ENCODE peak calls at places on chromosomes 7 and 10, in five cellular contexts. L is IMR-90, I is neuronal stem cell, G is H1, H is mesenchymal stem cell. A is an unnamed sample.

GRCh38 chr7:37488163-37488759 is 39.6 kb upstream of the ELMO1 start:
- DNase-seq in I (no peak), L (no peak), G (no peak), H (peak; percentile 13), A (peak; percentile 16)

GRCh38 chr10:72097448-72098300 is 9.3 kb upstream of the SPOCK2 start:
- DNase-seq in H (peak; percentile 98), L (peak; percentile 99), I (no peak), G (no peak), A (no peak)

GRCh38 chr10:70715853-70716795 is 43.8 kb downstream of the ADAMTS14 start:
- DNase-seq in H (peak; percentile 78), G (no peak), L (peak; percentile 34), I (no peak), A (peak; percentile 52)

GRCh38 chr7:138105216-138105615 is 29.0 kb downstream of the AKR1D1 start:
- DNase-seq in G (no peak), I (no peak), L (no peak), H (no peak), A (peak; percentile 38)

GRCh38 chr10:59315465-59315864 is 46.9 kb downstream of the FAM13C start:
- DNase-seq in G (no peak), L (no peak), H (no peak), I (no peak), A (no peak)

GRCh38 chr7:36127075-36127740 is 25.8 kb upstream of the EEPD1 start:
- DNase-seq in L (peak; percentile 47), I (no peak), H (peak; percentile 34), G (no peak), A (no peak)

GRCh38 chr10:7275761-7276440 is 134.9 kb downstream of the SFMBT2 start:
- DNase-seq in G (no peak), I (no peak), L (no peak), H (no peak), A (no peak)

GRCh38 chr7:140201393-140201792 is 24.6 kb upstream of the KDM7A start:
- DNase-seq in H (no peak), L (no peak), I (no peak), G (no peak), A (peak; percentile 20)

GRCh38 chr7:75866129-75866496 is 12.7 kb upstream of the RHBDD2 start:
- DNase-seq in H (peak; percentile 53), L (no peak), I (no peak), G (no peak), A (no peak)

GRCh38 chr10:31761156-31761555 is 167.5 kb downstream of the ARHGAP12 start:
- DNase-seq in H (no peak), G (no peak), I (no peak), L (no peak), A (no peak)

GRCh38 chr10:63416376-63416775 is 49.4 kb downstream of the JMJD1C start:
- DNase-seq in G (no peak), L (peak; percentile 43), I (no peak), H (no peak), A (no peak)

GRCh38 chr10:10293431-10293830 is 724.2 kb upstream of the CELF2 start:
- DNase-seq in L (no peak), H (no peak), G (no peak), I (peak; percentile 20), A (peak; percentile 58)

GRCh38 chr10:50275650-50276235 is 24.4 kb upstream of the ASAH2 start:
- DNase-seq in L (peak; percentile 7), G (peak; percentile 63), I (peak; percentile 14), H (peak; percentile 10), A (peak; percentile 37)

GRCh38 chr7:77458786-77459185 is 42.6 kb upstream of the GSAP start:
- DNase-seq in I (no peak), G (no peak), H (no peak), L (peak; percentile 41), A (no peak)

GRCh38 chr10:117262296-117263293 is 21.7 kb downstream of the SLC18A2 start:
- DNase-seq in H (no peak), L (no peak), I (no peak), G (no peak), A (no peak)

GRCh38 chr10:74898201-74898976 is 72.0 kb downstream of the KAT6B start:
- DNase-seq in H (no peak), I (no peak), G (no peak), L (peak; percentile 19), A (no peak)

GRCh38 chr7:36312915-36313334 is 76.7 kb upstream of the ANLN start:
- DNase-seq in H (no peak), L (no peak), I (no peak), G (no peak), A (no peak)

GRCh38 chr10:112209534-112210200 is 26.1 kb upstream of the GPAM start:
- DNase-seq in G (no peak), H (peak; percentile 17), L (no peak), I (no peak), A (no peak)

GRCh38 chr10:78891741-78892140 is 177.0 kb upstream of the ZMIZ1 start:
- DNase-seq in L (no peak), G (peak; percentile 8), I (no peak), H (no peak), A (no peak)

GRCh38 chr10:92493362-92493761 is 80.5 kb downstream of the IDE start:
- DNase-seq in H (peak; percentile 58), I (no peak), L (no peak), G (no peak), A (no peak)

GRCh38 chr7:16916111-16916639 is 34.4 kb upstream of the AGR3 start:
- DNase-seq in H (peak; percentile 84), G (no peak), I (no peak), L (peak; percentile 89), A (peak; percentile 78)

GRCh38 chr10:62384057-62384446 is 9.9 kb downstream of the ZNF365 start:
- DNase-seq in L (peak; percentile 88), G (no peak), H (peak; percentile 23), I (no peak), A (no peak)

GRCh38 chr7:6256709-6257535 is 15.5 kb downstream of the CYTH3 start:
- DNase-seq in H (peak; percentile 68), I (no peak), L (peak; percentile 67), G (peak; percentile 35), A (no peak)

GRCh38 chr7:117802660-117803059 is 70.6 kb downstream of the CTTNBP2 start:
- DNase-seq in H (no peak), L (no peak), G (no peak), I (no peak), A (no peak)

GRCh38 chr7:92824901-92825480 is 11.4 kb downstream of the CDK6 start:
- DNase-seq in I (no peak), H (no peak), G (no peak), L (no peak), A (no peak)

GRCh38 chr10:117134084-117135025 is 3.7 kb downstream of the VAX1 start:
- DNase-seq in H (no peak), L (no peak), I (peak; percentile 49), G (peak; percentile 73), A (peak; percentile 66)

GRCh38 chr10:23478570-23478969 is 39.7 kb downstream of the OTUD1 start:
- DNase-seq in H (no peak), I (no peak), L (no peak), G (no peak), A (no peak)

DNA sequence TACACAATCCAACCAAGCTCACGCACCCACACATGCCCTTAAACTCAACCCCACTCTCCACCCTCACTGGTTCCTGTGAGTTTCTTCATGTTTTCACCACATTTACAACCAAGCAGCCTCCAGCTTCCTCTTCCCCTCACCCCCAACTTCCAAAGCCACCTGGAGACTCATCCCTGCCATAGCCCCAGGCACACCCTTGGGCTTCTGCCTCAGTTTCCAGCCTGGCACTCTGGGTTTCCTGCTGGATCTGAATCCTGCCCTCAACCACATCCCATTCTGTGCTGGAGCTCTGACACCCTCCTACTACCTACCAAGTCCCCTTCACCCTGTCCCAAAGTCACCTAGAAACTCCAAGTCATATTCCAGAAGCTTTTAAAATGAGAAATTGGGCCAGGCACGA is 29.4 kb downstream of the CCDC3 start:
- DNase-seq in I (no peak), G (no peak), H (no peak), L (no peak), A (no peak)
- H2BK15ac ChIP-seq in I (no peak overlapping the region), G (peak overlapping the region; percentile 18), H (no peak overlapping the region), L (no peak overlapping the region), A (no peak overlapping the region)

DNA sequence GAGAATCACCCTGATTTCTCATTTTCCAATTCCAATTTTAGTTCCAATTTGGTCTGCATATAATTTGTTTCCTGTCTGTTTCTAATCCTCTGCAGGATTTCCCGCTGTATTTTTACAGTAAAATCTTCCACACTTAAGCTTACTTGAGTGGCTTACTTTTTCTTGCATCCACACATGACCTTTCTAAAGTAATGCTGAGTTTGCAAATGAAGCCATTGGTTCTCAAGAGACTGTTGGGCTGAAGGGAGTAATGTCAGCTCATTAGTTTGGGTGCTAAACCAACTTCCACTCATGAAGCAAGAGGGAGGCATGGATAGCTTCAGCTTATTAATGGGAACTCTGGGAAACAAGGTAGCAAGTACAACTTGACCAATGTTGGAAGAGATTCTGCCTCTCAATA is 146.4 kb downstream of the SNX10 start:
- DNase-seq in H (no peak), G (no peak), I (no peak), L (no peak), A (no peak)
- H3K4me3 ChIP-seq in H (no peak overlapping the region), G (no peak overlapping the region), I (no peak overlapping the region), L (no peak overlapping the region), A (no peak overlapping the region)

GRCh38 chr10:12264204-12264908 is 68.4 kb downstream of the CDC123 start:
- DNase-seq in L (peak; percentile 69), H (peak; percentile 84), I (peak; percentile 64), G (peak; percentile 90), A (peak; percentile 90)
- H3K9ac ChIP-seq in L (peak overlapping the region; percentile 19), H (peak overlapping the region; percentile 78), I (no peak overlapping the region), G (no peak overlapping the region), A (no peak overlapping the region)

GRCh38 chr7:43954524-43955228 is 28.4 kb downstream of the UBE2D4 start:
- DNase-seq in I (no peak), L (peak; percentile 75), H (peak; percentile 71), G (peak; percentile 50), A (peak; percentile 84)

GRCh38 chr7:43956022-43956421 is 29.8 kb downstream of the UBE2D4 start:
- DNase-seq in G (no peak), H (no peak), L (no peak), I (no peak), A (no peak)

GRCh38 chr7:43953071-43953470 is 26.8 kb downstream of the UBE2D4 start:
- DNase-seq in G (no peak), I (no peak), L (no peak), H (no peak), A (no peak)

GRCh38 chr7:43952028-43952427 is 25.8 kb downstream of the UBE2D4 start:
- DNase-seq in L (no peak), I (no peak), H (no peak), G (no peak), A (no peak)
- H2BK15ac ChIP-seq in L (no peak overlapping the region), I (no peak overlapping the region), H (no peak overlapping the region), G (no peak overlapping the region), A (no peak overlapping the region)

GRCh38 chr7:50379539-50379938 is 70.6 kb downstream of the FIGNL1 start:
- DNase-seq in G (no peak), I (no peak), L (no peak), H (no peak), A (no peak)
- H3K4me3 ChIP-seq in G (no peak overlapping the region), I (no peak overlapping the region), L (no peak overlapping the region), H (no peak overlapping the region), A (no peak overlapping the region)

GRCh38 chr10:43448742-43449141 is 11.8 kb downstream of the ZNF487 start:
- DNase-seq in L (no peak), H (no peak), G (no peak), I (no peak), A (no peak)

GRCh38 chr10:43453266-43453831 is 16.4 kb downstream of the ZNF487 start:
- DNase-seq in H (peak; percentile 21), I (no peak), G (no peak), L (no peak), A (no peak)

GRCh38 chr10:43458227-43458626 is 21.3 kb downstream of the ZNF487 start:
- DNase-seq in L (no peak), I (no peak), G (no peak), H (no peak), A (no peak)

GRCh38 chr10:43452356-43452914 is 15.5 kb downstream of the ZNF487 start:
- DNase-seq in L (no peak), G (no peak), I (no peak), H (no peak), A (no peak)
- H3K9ac ChIP-seq in L (no peak overlapping the region), G (no peak overlapping the region), I (no peak overlapping the region), H (peak overlapping the region; percentile 34), A (no peak overlapping the region)

A was measured in mesendoderm.